ENCODE peak calls at places on chromosomes 13 and 19, in ten cellular contexts. One of them, this sample, is unnamed. For H3K4me1, the result is how much of the 10 kb centered on the place peaks cover.

GRCh38 chr13:24866488-24866887 is 102.5 kb downstream of the RNF17 start:
- ATAC-seq in right lobe of liver: no peak
- ATAC-seq in lower lobe of right lung: no peak
- ATAC-seq in gastrocnemius medialis: no peak
- ATAC-seq in GM23338: no peak
- ATAC-seq in aorta: no peak
- ATAC-seq in body of pancreas: no peak
- ATAC-seq in right cardiac atrium: no peak
- ATAC-seq in CD4-positive, CD25-positive, alpha-beta regulatory T cell: no peak
- ATAC-seq in naive thymus-derived CD4-positive, alpha-beta T cell: no peak
- ATAC-seq in this sample: no peak

GRCh38 chr13:48318714-48319457 is 15.3 kb downstream of the RB1 start:
- ATAC-seq in right lobe of liver: peak
- ATAC-seq in lower lobe of right lung: peak
- ATAC-seq in gastrocnemius medialis: no peak
- ATAC-seq in GM23338: no peak
- ATAC-seq in aorta: peak
- ATAC-seq in body of pancreas: no peak
- ATAC-seq in right cardiac atrium: peak
- ATAC-seq in CD4-positive, CD25-positive, alpha-beta regulatory T cell: peak
- ATAC-seq in naive thymus-derived CD4-positive, alpha-beta T cell: peak
- ATAC-seq in this sample: peak

GRCh38 chr19:29872224-29872731 is 60.5 kb downstream of the CCNE1 start:
- ATAC-seq in right lobe of liver: peak
- ATAC-seq in lower lobe of right lung: peak
- ATAC-seq in gastrocnemius medialis: no peak
- ATAC-seq in GM23338: peak
- ATAC-seq in aorta: no peak
- ATAC-seq in body of pancreas: no peak
- ATAC-seq in right cardiac atrium: peak
- ATAC-seq in CD4-positive, CD25-positive, alpha-beta regulatory T cell: peak
- ATAC-seq in naive thymus-derived CD4-positive, alpha-beta T cell: peak
- ATAC-seq in this sample: no peak

GRCh38 chr13:97005631-97006262 is 11.5 kb upstream of the OXGR1 start:
- ATAC-seq in right lobe of liver: no peak
- ATAC-seq in lower lobe of right lung: peak
- ATAC-seq in gastrocnemius medialis: no peak
- ATAC-seq in GM23338: no peak
- ATAC-seq in aorta: no peak
- ATAC-seq in body of pancreas: no peak
- ATAC-seq in right cardiac atrium: no peak
- ATAC-seq in CD4-positive, CD25-positive, alpha-beta regulatory T cell: no peak
- ATAC-seq in naive thymus-derived CD4-positive, alpha-beta T cell: no peak
- ATAC-seq in this sample: no peak

GRCh38 chr13:51549050-51549449 is 35.2 kb upstream of the WDFY2 start:
- ATAC-seq in right lobe of liver: peak
- ATAC-seq in lower lobe of right lung: peak
- ATAC-seq in gastrocnemius medialis: no peak
- ATAC-seq in GM23338: peak
- ATAC-seq in aorta: no peak
- ATAC-seq in body of pancreas: peak
- ATAC-seq in right cardiac atrium: peak
- ATAC-seq in CD4-positive, CD25-positive, alpha-beta regulatory T cell: no peak
- ATAC-seq in naive thymus-derived CD4-positive, alpha-beta T cell: peak
- ATAC-seq in this sample: no peak

GRCh38 chr19:16218851-16219250 is 21.1 kb downstream of the AP1M1 start:
- ATAC-seq in right lobe of liver: no peak
- ATAC-seq in lower lobe of right lung: no peak
- ATAC-seq in gastrocnemius medialis: no peak
- ATAC-seq in GM23338: no peak
- ATAC-seq in aorta: no peak
- ATAC-seq in body of pancreas: no peak
- ATAC-seq in right cardiac atrium: no peak
- ATAC-seq in CD4-positive, CD25-positive, alpha-beta regulatory T cell: no peak
- ATAC-seq in naive thymus-derived CD4-positive, alpha-beta T cell: no peak
- ATAC-seq in this sample: no peak

GRCh38 chr19:15280915-15281683 is 48.9 kb upstream of the EPHX3 start:
- ATAC-seq in right lobe of liver: peak
- ATAC-seq in lower lobe of right lung: peak
- ATAC-seq in gastrocnemius medialis: peak
- ATAC-seq in GM23338: peak
- ATAC-seq in aorta: peak
- ATAC-seq in body of pancreas: peak
- ATAC-seq in right cardiac atrium: peak
- ATAC-seq in CD4-positive, CD25-positive, alpha-beta regulatory T cell: no peak
- ATAC-seq in naive thymus-derived CD4-positive, alpha-beta T cell: peak
- ATAC-seq in this sample: peak

GRCh38 chr19:57269515-57270250 is 10.6 kb upstream of the ZNF460 start:
- ATAC-seq in right lobe of liver: no peak
- ATAC-seq in lower lobe of right lung: no peak
- ATAC-seq in gastrocnemius medialis: no peak
- ATAC-seq in GM23338: no peak
- ATAC-seq in aorta: no peak
- ATAC-seq in body of pancreas: no peak
- ATAC-seq in right cardiac atrium: no peak
- ATAC-seq in CD4-positive, CD25-positive, alpha-beta regulatory T cell: no peak
- ATAC-seq in naive thymus-derived CD4-positive, alpha-beta T cell: no peak
- ATAC-seq in this sample: no peak

GRCh38 chr19:51746731-51747130 is 4.9 kb downstream of the FPR1 start:
- ATAC-seq in right lobe of liver: no peak
- ATAC-seq in lower lobe of right lung: no peak
- ATAC-seq in gastrocnemius medialis: no peak
- ATAC-seq in GM23338: no peak
- ATAC-seq in aorta: no peak
- ATAC-seq in body of pancreas: no peak
- ATAC-seq in right cardiac atrium: no peak
- ATAC-seq in CD4-positive, CD25-positive, alpha-beta regulatory T cell: no peak
- ATAC-seq in naive thymus-derived CD4-positive, alpha-beta T cell: no peak
- ATAC-seq in this sample: no peak

GRCh38 chr19:51740356-51740755 is 11.3 kb downstream of the FPR1 start:
- ATAC-seq in right lobe of liver: no peak
- ATAC-seq in lower lobe of right lung: peak
- ATAC-seq in gastrocnemius medialis: no peak
- ATAC-seq in GM23338: no peak
- ATAC-seq in aorta: no peak
- ATAC-seq in body of pancreas: no peak
- ATAC-seq in right cardiac atrium: no peak
- ATAC-seq in CD4-positive, CD25-positive, alpha-beta regulatory T cell: no peak
- ATAC-seq in naive thymus-derived CD4-positive, alpha-beta T cell: no peak
- ATAC-seq in this sample: no peak

GRCh38 chr19:51743405-51743804 is 8.3 kb downstream of the FPR1 start:
- ATAC-seq in right lobe of liver: no peak
- ATAC-seq in lower lobe of right lung: no peak
- ATAC-seq in gastrocnemius medialis: no peak
- ATAC-seq in GM23338: no peak
- ATAC-seq in aorta: no peak
- ATAC-seq in body of pancreas: no peak
- ATAC-seq in right cardiac atrium: no peak
- ATAC-seq in CD4-positive, CD25-positive, alpha-beta regulatory T cell: no peak
- ATAC-seq in naive thymus-derived CD4-positive, alpha-beta T cell: no peak
- ATAC-seq in this sample: no peak

GRCh38 chr19:51739466-51740213 is 12.0 kb downstream of the FPR1 start:
- ATAC-seq in right lobe of liver: no peak
- ATAC-seq in lower lobe of right lung: peak
- ATAC-seq in gastrocnemius medialis: no peak
- ATAC-seq in GM23338: no peak
- ATAC-seq in aorta: no peak
- ATAC-seq in body of pancreas: no peak
- ATAC-seq in right cardiac atrium: no peak
- ATAC-seq in CD4-positive, CD25-positive, alpha-beta regulatory T cell: no peak
- ATAC-seq in naive thymus-derived CD4-positive, alpha-beta T cell: no peak
- ATAC-seq in this sample: no peak

DNA sequence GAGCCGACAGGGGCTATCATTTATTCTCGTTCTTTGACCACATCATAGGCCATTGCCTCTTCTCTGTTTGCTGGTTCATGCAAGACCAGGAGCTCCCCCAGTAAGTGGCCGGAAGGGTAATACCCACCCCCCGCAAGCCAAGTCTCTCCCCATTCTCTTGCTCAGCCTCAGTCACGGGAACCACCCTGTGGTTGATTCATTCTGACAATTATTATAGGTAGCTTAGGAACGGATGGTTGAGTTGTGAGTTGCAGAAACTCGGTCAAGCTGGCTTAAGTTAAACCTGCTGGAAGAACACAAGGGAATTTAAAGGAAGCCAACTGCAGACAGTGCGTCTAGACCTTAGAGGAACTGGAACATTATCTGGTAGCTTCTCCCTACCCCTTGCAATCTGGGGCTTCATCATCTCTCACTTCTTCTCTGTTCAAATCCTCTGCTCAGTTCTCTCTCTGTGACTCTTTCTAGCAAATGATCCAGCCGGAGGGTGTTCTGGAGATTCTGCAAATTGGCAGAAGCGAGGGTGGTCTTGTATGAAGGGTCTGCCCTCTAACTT is 8.9 kb downstream of the FPR1 start:
- ATAC-seq in right lobe of liver: peak
- ATAC-seq in lower lobe of right lung: no peak
- ATAC-seq in gastrocnemius medialis: no peak
- ATAC-seq in GM23338: no peak
- ATAC-seq in aorta: no peak
- ATAC-seq in body of pancreas: no peak
- ATAC-seq in right cardiac atrium: no peak
- ATAC-seq in CD4-positive, CD25-positive, alpha-beta regulatory T cell: no peak
- ATAC-seq in naive thymus-derived CD4-positive, alpha-beta T cell: peak
- ATAC-seq in this sample: no peak
- H3K27ac ChIP-seq in right lobe of liver: no peak
- H3K27ac ChIP-seq in lower lobe of right lung: no peak
- H3K27ac ChIP-seq in gastrocnemius medialis: no peak
- H3K27ac ChIP-seq in GM23338: no peak
- H3K27ac ChIP-seq in aorta: no peak
- H3K27ac ChIP-seq in body of pancreas: no peak
- H3K27ac ChIP-seq in right cardiac atrium: no peak
- H3K27ac ChIP-seq in CD4-positive, CD25-positive, alpha-beta regulatory T cell: no peak
- H3K27ac ChIP-seq in naive thymus-derived CD4-positive, alpha-beta T cell: no peak
- H3K27ac ChIP-seq in this sample: no peak

GRCh38 chr19:42115219-42115618 is 17.0 kb downstream of the POU2F2 start:
- ATAC-seq in right lobe of liver: no peak
- ATAC-seq in lower lobe of right lung: no peak
- ATAC-seq in gastrocnemius medialis: no peak
- ATAC-seq in GM23338: no peak
- ATAC-seq in aorta: no peak
- ATAC-seq in body of pancreas: peak
- ATAC-seq in right cardiac atrium: no peak
- ATAC-seq in CD4-positive, CD25-positive, alpha-beta regulatory T cell: no peak
- ATAC-seq in naive thymus-derived CD4-positive, alpha-beta T cell: no peak
- ATAC-seq in this sample: no peak

GRCh38 chr19:42114412-42114811 is 17.8 kb downstream of the POU2F2 start:
- ATAC-seq in right lobe of liver: no peak
- ATAC-seq in lower lobe of right lung: no peak
- ATAC-seq in gastrocnemius medialis: no peak
- ATAC-seq in GM23338: peak
- ATAC-seq in aorta: no peak
- ATAC-seq in body of pancreas: peak
- ATAC-seq in right cardiac atrium: no peak
- ATAC-seq in CD4-positive, CD25-positive, alpha-beta regulatory T cell: no peak
- ATAC-seq in naive thymus-derived CD4-positive, alpha-beta T cell: no peak
- ATAC-seq in this sample: no peak

GRCh38 chr19:42116308-42117075 is 15.8 kb downstream of the POU2F2 start:
- ATAC-seq in right lobe of liver: no peak
- ATAC-seq in lower lobe of right lung: no peak
- ATAC-seq in gastrocnemius medialis: no peak
- ATAC-seq in GM23338: no peak
- ATAC-seq in aorta: no peak
- ATAC-seq in body of pancreas: no peak
- ATAC-seq in right cardiac atrium: no peak
- ATAC-seq in CD4-positive, CD25-positive, alpha-beta regulatory T cell: no peak
- ATAC-seq in naive thymus-derived CD4-positive, alpha-beta T cell: no peak
- ATAC-seq in this sample: no peak

GRCh38 chr19:42115705-42116104 is 16.5 kb downstream of the POU2F2 start:
- ATAC-seq in right lobe of liver: no peak
- ATAC-seq in lower lobe of right lung: no peak
- ATAC-seq in gastrocnemius medialis: no peak
- ATAC-seq in GM23338: no peak
- ATAC-seq in aorta: no peak
- ATAC-seq in body of pancreas: peak
- ATAC-seq in right cardiac atrium: no peak
- ATAC-seq in CD4-positive, CD25-positive, alpha-beta regulatory T cell: no peak
- ATAC-seq in naive thymus-derived CD4-positive, alpha-beta T cell: no peak
- ATAC-seq in this sample: no peak

GRCh38 chr19:42117076-42117475 is 15.2 kb downstream of the POU2F2 start:
- ATAC-seq in right lobe of liver: no peak
- ATAC-seq in lower lobe of right lung: no peak
- ATAC-seq in gastrocnemius medialis: no peak
- ATAC-seq in GM23338: no peak
- ATAC-seq in aorta: no peak
- ATAC-seq in body of pancreas: no peak
- ATAC-seq in right cardiac atrium: no peak
- ATAC-seq in CD4-positive, CD25-positive, alpha-beta regulatory T cell: no peak
- ATAC-seq in naive thymus-derived CD4-positive, alpha-beta T cell: no peak
- ATAC-seq in this sample: no peak
- H3K4me1 ChIP-seq in right lobe of liver: under half
- H3K4me1 ChIP-seq in lower lobe of right lung: under half
- H3K4me1 ChIP-seq in gastrocnemius medialis: under half
- H3K4me1 ChIP-seq in GM23338: under half
- H3K4me1 ChIP-seq in aorta: under half
- H3K4me1 ChIP-seq in body of pancreas: under half
- H3K4me1 ChIP-seq in right cardiac atrium: under half
- H3K4me1 ChIP-seq in CD4-positive, CD25-positive, alpha-beta regulatory T cell: under half
- H3K4me1 ChIP-seq in naive thymus-derived CD4-positive, alpha-beta T cell: under half
- H3K4me1 ChIP-seq in this sample: under half

GRCh38 chr13:110408286-110408685 is 101.2 kb downstream of the COL4A2 start:
- ATAC-seq in right lobe of liver: no peak
- ATAC-seq in lower lobe of right lung: no peak
- ATAC-seq in gastrocnemius medialis: no peak
- ATAC-seq in GM23338: no peak
- ATAC-seq in aorta: no peak
- ATAC-seq in body of pancreas: no peak
- ATAC-seq in right cardiac atrium: no peak
- ATAC-seq in CD4-positive, CD25-positive, alpha-beta regulatory T cell: no peak
- ATAC-seq in naive thymus-derived CD4-positive, alpha-beta T cell: no peak
- ATAC-seq in this sample: no peak

GRCh38 chr13:110407531-110407930 is 100.4 kb downstream of the COL4A2 start:
- ATAC-seq in right lobe of liver: peak
- ATAC-seq in lower lobe of right lung: no peak
- ATAC-seq in gastrocnemius medialis: no peak
- ATAC-seq in GM23338: peak
- ATAC-seq in aorta: no peak
- ATAC-seq in body of pancreas: no peak
- ATAC-seq in right cardiac atrium: no peak
- ATAC-seq in CD4-positive, CD25-positive, alpha-beta regulatory T cell: no peak
- ATAC-seq in naive thymus-derived CD4-positive, alpha-beta T cell: no peak
- ATAC-seq in this sample: no peak

GRCh38 chr13:110409581-110409992 is 102.5 kb downstream of the COL4A2 start:
- ATAC-seq in right lobe of liver: peak
- ATAC-seq in lower lobe of right lung: no peak
- ATAC-seq in gastrocnemius medialis: no peak
- ATAC-seq in GM23338: no peak
- ATAC-seq in aorta: no peak
- ATAC-seq in body of pancreas: peak
- ATAC-seq in right cardiac atrium: peak
- ATAC-seq in CD4-positive, CD25-positive, alpha-beta regulatory T cell: no peak
- ATAC-seq in naive thymus-derived CD4-positive, alpha-beta T cell: no peak
- ATAC-seq in this sample: no peak

GRCh38 chr13:110405597-110406450 is 98.7 kb downstream of the COL4A2 start:
- ATAC-seq in right lobe of liver: no peak
- ATAC-seq in lower lobe of right lung: no peak
- ATAC-seq in gastrocnemius medialis: no peak
- ATAC-seq in GM23338: no peak
- ATAC-seq in aorta: no peak
- ATAC-seq in body of pancreas: no peak
- ATAC-seq in right cardiac atrium: no peak
- ATAC-seq in CD4-positive, CD25-positive, alpha-beta regulatory T cell: no peak
- ATAC-seq in naive thymus-derived CD4-positive, alpha-beta T cell: no peak
- ATAC-seq in this sample: no peak

DNA sequence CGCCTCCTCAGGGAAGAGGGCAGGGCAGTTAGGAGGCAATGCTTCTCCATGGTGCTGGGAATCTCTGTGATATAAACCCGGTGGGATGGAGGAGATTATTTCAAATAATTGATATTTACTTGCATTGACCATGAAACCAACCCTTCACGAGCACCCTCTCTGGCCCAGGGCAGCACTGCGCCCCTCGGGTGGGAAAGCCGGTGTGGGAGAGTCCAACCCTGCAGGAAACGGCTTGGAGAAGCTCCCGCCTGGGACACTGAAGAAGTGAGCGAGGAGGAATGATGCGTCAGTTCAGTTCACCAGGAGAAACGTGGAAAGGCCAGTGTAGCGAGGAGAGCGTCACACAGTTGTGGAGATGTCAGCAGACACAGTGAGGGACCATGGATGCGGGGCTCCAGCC is 99.9 kb downstream of the COL4A2 start:
- ATAC-seq in right lobe of liver: no peak
- ATAC-seq in lower lobe of right lung: no peak
- ATAC-seq in gastrocnemius medialis: no peak
- ATAC-seq in GM23338: peak
- ATAC-seq in aorta: no peak
- ATAC-seq in body of pancreas: no peak
- ATAC-seq in right cardiac atrium: no peak
- ATAC-seq in CD4-positive, CD25-positive, alpha-beta regulatory T cell: no peak
- ATAC-seq in naive thymus-derived CD4-positive, alpha-beta T cell: no peak
- ATAC-seq in this sample: no peak
- H3K27ac ChIP-seq in right lobe of liver: no peak
- H3K27ac ChIP-seq in lower lobe of right lung: peak
- H3K27ac ChIP-seq in gastrocnemius medialis: peak
- H3K27ac ChIP-seq in GM23338: peak
- H3K27ac ChIP-seq in aorta: peak
- H3K27ac ChIP-seq in body of pancreas: peak
- H3K27ac ChIP-seq in right cardiac atrium: no peak
- H3K27ac ChIP-seq in CD4-positive, CD25-positive, alpha-beta regulatory T cell: no peak
- H3K27ac ChIP-seq in naive thymus-derived CD4-positive, alpha-beta T cell: no peak
- H3K27ac ChIP-seq in this sample: peak

GRCh38 chr19:38699647-38700349 is 44.5 kb downstream of the CAPN12 start:
- ATAC-seq in right lobe of liver: no peak
- ATAC-seq in lower lobe of right lung: no peak
- ATAC-seq in gastrocnemius medialis: no peak
- ATAC-seq in GM23338: no peak
- ATAC-seq in aorta: no peak
- ATAC-seq in body of pancreas: no peak
- ATAC-seq in right cardiac atrium: peak
- ATAC-seq in CD4-positive, CD25-positive, alpha-beta regulatory T cell: no peak
- ATAC-seq in naive thymus-derived CD4-positive, alpha-beta T cell: no peak
- ATAC-seq in this sample: no peak

GRCh38 chr19:38700350-38700932 is 43.8 kb downstream of the CAPN12 start:
- ATAC-seq in right lobe of liver: no peak
- ATAC-seq in lower lobe of right lung: no peak
- ATAC-seq in gastrocnemius medialis: no peak
- ATAC-seq in GM23338: no peak
- ATAC-seq in aorta: no peak
- ATAC-seq in body of pancreas: no peak
- ATAC-seq in right cardiac atrium: no peak
- ATAC-seq in CD4-positive, CD25-positive, alpha-beta regulatory T cell: no peak
- ATAC-seq in naive thymus-derived CD4-positive, alpha-beta T cell: no peak
- ATAC-seq in this sample: no peak

GRCh38 chr19:38700933-38701454 is 43.3 kb downstream of the CAPN12 start:
- ATAC-seq in right lobe of liver: no peak
- ATAC-seq in lower lobe of right lung: no peak
- ATAC-seq in gastrocnemius medialis: no peak
- ATAC-seq in GM23338: no peak
- ATAC-seq in aorta: no peak
- ATAC-seq in body of pancreas: no peak
- ATAC-seq in right cardiac atrium: no peak
- ATAC-seq in CD4-positive, CD25-positive, alpha-beta regulatory T cell: no peak
- ATAC-seq in naive thymus-derived CD4-positive, alpha-beta T cell: no peak
- ATAC-seq in this sample: no peak

GRCh38 chr19:38702278-38702677 is 42.0 kb downstream of the CAPN12 start:
- ATAC-seq in right lobe of liver: no peak
- ATAC-seq in lower lobe of right lung: no peak
- ATAC-seq in gastrocnemius medialis: no peak
- ATAC-seq in GM23338: no peak
- ATAC-seq in aorta: peak
- ATAC-seq in body of pancreas: no peak
- ATAC-seq in right cardiac atrium: no peak
- ATAC-seq in CD4-positive, CD25-positive, alpha-beta regulatory T cell: no peak
- ATAC-seq in naive thymus-derived CD4-positive, alpha-beta T cell: no peak
- ATAC-seq in this sample: peak

DNA sequence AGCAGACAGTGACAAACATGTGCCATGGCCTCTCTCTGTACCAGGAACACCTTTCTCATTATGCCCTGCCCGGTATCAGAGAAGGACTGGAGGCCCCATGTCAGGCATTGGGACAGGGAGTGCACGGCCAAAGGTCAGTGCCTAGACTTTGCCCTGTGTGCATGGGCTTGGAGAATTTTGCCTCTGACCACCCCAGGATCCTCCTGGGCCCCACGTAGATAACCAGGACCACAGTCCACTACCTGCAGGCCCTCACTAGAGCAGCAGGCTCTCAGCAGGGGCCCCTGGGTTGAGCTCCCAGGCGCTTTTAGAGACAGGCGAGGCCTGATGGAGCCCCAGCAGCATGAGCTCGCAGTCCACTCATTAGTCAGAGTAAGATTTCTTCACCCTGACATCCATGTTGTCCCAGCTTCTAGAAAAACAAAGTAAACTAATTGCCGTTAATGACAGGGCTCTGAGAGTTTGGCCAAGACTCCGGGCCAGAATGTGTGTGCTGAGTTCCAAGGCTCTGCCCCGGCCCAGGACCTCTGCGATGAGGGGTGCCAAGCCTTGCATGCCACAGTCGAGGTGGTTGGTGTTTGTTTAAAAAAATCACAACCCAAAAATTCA is 42.7 kb downstream of the CAPN12 start:
- ATAC-seq in right lobe of liver: peak
- ATAC-seq in lower lobe of right lung: no peak
- ATAC-seq in gastrocnemius medialis: no peak
- ATAC-seq in GM23338: no peak
- ATAC-seq in aorta: peak
- ATAC-seq in body of pancreas: peak
- ATAC-seq in right cardiac atrium: no peak
- ATAC-seq in CD4-positive, CD25-positive, alpha-beta regulatory T cell: no peak
- ATAC-seq in naive thymus-derived CD4-positive, alpha-beta T cell: no peak
- ATAC-seq in this sample: peak
- H3K4me1 ChIP-seq in right lobe of liver: half or more
- H3K4me1 ChIP-seq in lower lobe of right lung: half or more
- H3K4me1 ChIP-seq in gastrocnemius medialis: under half
- H3K4me1 ChIP-seq in GM23338: under half
- H3K4me1 ChIP-seq in aorta: under half
- H3K4me1 ChIP-seq in body of pancreas: half or more
- H3K4me1 ChIP-seq in right cardiac atrium: under half
- H3K4me1 ChIP-seq in CD4-positive, CD25-positive, alpha-beta regulatory T cell: under half
- H3K4me1 ChIP-seq in naive thymus-derived CD4-positive, alpha-beta T cell: under half
- H3K4me1 ChIP-seq in this sample: half or more

This sample was measured in gastroesophageal sphincter.